ENCODE peak calls at places on chromosomes 6 and 20, in six cellular contexts. D is IMR-90, A is spleen, O is GM23338, V is cardiac muscle cell, E is MM.1S. P is an unnamed sample.
A peak's percentile ranks its signal among the peaks of the same experiment; 100 is the strongest.

GRCh38 chr20:19995220-19995863 is 21.8 kb upstream of the NAA20 start:
- DNase-seq in D (peak; percentile 64), E (peak; percentile 50), O (peak; percentile 53), V (peak; percentile 76), A (no peak), P (no peak)

GRCh38 chr20:38209054-38209675 is 44.1 kb upstream of the TGM2 start:
- DNase-seq in O (no peak), E (no peak), V (no peak), A (no peak), D (no peak), P (no peak)

GRCh38 chr20:24816431-24816830 is 132.6 kb upstream of the CST7 start:
- DNase-seq in A (peak; percentile 76), O (no peak), V (no peak), E (no peak), D (no peak), P (no peak)

GRCh38 chr6:105196076-105196475 is 16.3 kb upstream of the POPDC3 start:
- DNase-seq in A (no peak), O (no peak), E (no peak), D (peak; percentile 39), V (no peak), P (no peak)

GRCh38 chr20:33551778-33552177 is 61.9 kb downstream of the CBFA2T2 start:
- DNase-seq in O (no peak), A (no peak), E (no peak), D (peak; percentile 73), V (peak; percentile 59), P (no peak)

GRCh38 chr6:34955447-34955846 is 66.4 kb downstream of the ANKS1A start:
- DNase-seq in A (no peak), V (peak; percentile 13), O (no peak), E (no peak), D (no peak), P (no peak)

GRCh38 chr6:55963301-55963700 is 87.9 kb upstream of the BMP5 start:
- DNase-seq in V (peak; percentile 30), A (no peak), D (no peak), O (peak; percentile 53), E (no peak), P (no peak)

GRCh38 chr6:91482498-91482897 is 895.6 kb upstream of the MAP3K7 start:
- DNase-seq in D (no peak), O (no peak), E (no peak), V (no peak), A (no peak), P (no peak)

GRCh38 chr6:168518867-168519266 is 77.9 kb downstream of the SMOC2 start:
- DNase-seq in A (no peak), V (no peak), E (no peak), O (no peak), D (no peak), P (no peak)

GRCh38 chr6:14211596-14211961 is 94.0 kb downstream of the CD83 start:
- DNase-seq in O (peak; percentile 70), V (peak; percentile 61), E (no peak), D (peak; percentile 37), A (peak; percentile 89), P (no peak)

GRCh38 chr6:52726193-52726542 is 37.1 kb downstream of the GSTA2 start:
- DNase-seq in V (no peak), O (no peak), E (no peak), A (no peak), D (no peak), P (no peak)

GRCh38 chr6:128882991-128883571 is at the start of gene LAMA2:
- DNase-seq in O (peak; percentile 85), D (peak; percentile 55), E (no peak), V (peak; percentile 89), A (peak; percentile 75), P (peak; percentile 43)

GRCh38 chr6:35562060-35562459 is 49.4 kb upstream of the TULP1 start:
- DNase-seq in E (no peak), V (no peak), O (no peak), A (no peak), D (peak; percentile 26), P (no peak)

GRCh38 chr6:150695652-150696051 is 96.0 kb downstream of the PLEKHG1 start:
- DNase-seq in A (no peak), V (no peak), D (no peak), O (no peak), E (no peak), P (no peak)

GRCh38 chr6:141248056-141248799 is 884.5 kb upstream of the GJE1 start:
- DNase-seq in A (no peak), E (peak; percentile 59), O (no peak), V (no peak), D (no peak), P (no peak)

GRCh38 chr6:13412639-13413465 is 74.5 kb downstream of the GFOD1 start:
- DNase-seq in O (no peak), V (no peak), A (no peak), D (no peak), E (no peak), P (no peak)

GRCh38 chr6:133921249-133921859 is 31.7 kb upstream of the TBPL1 start:
- DNase-seq in D (peak; percentile 81), O (peak; percentile 94), A (no peak), E (peak; percentile 84), V (peak; percentile 88), P (no peak)

GRCh38 chr6:166957087-166957804 is 896 bp upstream of the RNASET2 start:
- DNase-seq in O (peak; percentile 52), E (no peak), A (peak; percentile 93), V (peak; percentile 33), D (no peak), P (no peak)

GRCh38 chr6:37373822-37374514 is 20.2 kb downstream of the RNF8 start:
- DNase-seq in D (no peak), A (no peak), E (no peak), O (no peak), V (peak; percentile 55), P (no peak)

GRCh38 chr6:37368961-37369320 is 15.2 kb downstream of the RNF8 start:
- DNase-seq in D (no peak), O (no peak), V (no peak), A (no peak), E (no peak), P (no peak)

GRCh38 chr6:33692078-33692759 is 19.3 kb downstream of the UQCC2 start:
- DNase-seq in D (no peak), V (peak; percentile 72), A (no peak), E (no peak), O (peak; percentile 64), P (no peak)

DNA sequence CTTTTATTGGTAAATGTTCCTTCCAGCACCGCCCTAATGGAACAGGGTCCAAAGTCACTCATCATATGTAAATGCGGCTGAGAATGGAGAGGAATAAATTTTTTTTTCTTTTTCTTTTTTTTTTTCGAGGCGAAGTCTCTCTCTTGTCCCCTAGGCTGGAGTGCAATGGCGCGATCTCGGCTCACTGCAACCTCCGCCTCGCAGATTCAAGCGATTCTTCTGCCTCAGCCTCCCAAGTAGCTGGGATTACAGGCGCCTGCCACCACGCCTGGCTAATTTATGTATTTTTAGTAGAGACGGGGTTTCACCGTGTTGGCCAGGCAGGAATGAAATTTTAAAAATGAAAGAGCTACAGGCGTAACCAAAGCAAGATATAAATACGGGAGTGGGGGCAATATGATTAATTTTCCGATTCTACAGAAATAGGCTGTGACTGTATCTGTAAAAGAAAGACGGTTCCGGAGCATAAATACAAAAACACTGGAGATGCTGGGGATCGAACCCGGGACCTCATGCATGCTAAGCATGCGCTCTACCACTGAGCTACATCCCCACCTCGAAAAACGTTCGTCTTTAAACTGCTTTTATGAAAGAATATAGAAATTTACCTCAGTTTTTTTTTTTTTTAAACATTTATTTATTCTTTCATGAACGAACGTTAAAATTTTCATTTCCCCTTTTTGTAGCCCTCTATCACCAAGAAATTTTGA is 132.2 kb downstream of the GPX5 start:
- DNase-seq in A (no peak), V (peak; percentile 74), D (peak; percentile 69), E (peak; percentile 62), O (peak; percentile 77), P (peak; percentile 15)
- H3K4me3 ChIP-seq in A (peak overlapping the region; percentile 60), V (peak overlapping the region; percentile 94), D (peak overlapping the region; percentile 53), E (peak overlapping the region; percentile 72), O (peak overlapping the region; percentile 73), P (peak overlapping the region; percentile 34)

GRCh38 chr6:69867075-69867911 is 937 bp downstream of the COL19A1 start:
- DNase-seq in V (peak; percentile 39), O (peak; percentile 83), D (peak; percentile 0), E (peak; percentile 74), A (peak; percentile 93), P (no peak)
- TF ChIP-seq CTCF in V (no peak), O (no peak), D (no peak), E (peak; percentile 24), A (no peak), P (peak; percentile 12)

DNA sequence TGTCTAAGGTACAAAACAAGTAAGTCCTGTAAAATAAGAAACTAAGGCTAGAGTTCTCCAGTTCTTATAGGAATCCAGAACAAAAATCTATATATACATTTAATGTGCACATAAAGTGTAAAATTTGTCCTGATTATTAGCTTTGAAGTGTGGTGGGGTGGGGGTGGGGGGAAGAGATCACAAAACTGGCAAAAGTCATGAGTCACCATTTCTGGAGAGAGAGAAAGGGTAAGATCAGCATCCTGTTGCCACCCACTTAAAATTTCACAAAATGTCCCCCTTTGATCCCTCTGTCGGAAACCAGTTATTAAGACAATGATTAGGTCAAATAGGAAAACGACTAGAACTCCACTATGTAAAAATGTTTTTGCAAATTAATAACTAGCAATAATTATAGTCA is 482.0 kb upstream of the POU3F2 start:
- DNase-seq in D (no peak), E (no peak), O (no peak), V (no peak), A (no peak), P (no peak)
- H3K36me3 ChIP-seq in D (no peaks in the 10 kb centered on the region), E (no peaks in the 10 kb centered on the region), O (no peaks in the 10 kb centered on the region), V (no peaks in the 10 kb centered on the region), A (no peaks in the 10 kb centered on the region), P (no peaks in the 10 kb centered on the region)

GRCh38 chr20:62649140-62649539 is 6.8 kb downstream of the SLCO4A1 start:
- DNase-seq in V (no peak), O (no peak), A (no peak), E (no peak), D (no peak), P (no peak)

GRCh38 chr20:62652051-62652893 is 10.0 kb downstream of the SLCO4A1 start:
- DNase-seq in O (peak; percentile 61), E (peak; percentile 95), D (peak; percentile 99), V (peak; percentile 99), A (peak; percentile 95), P (peak; percentile 98)

GRCh38 chr20:62652894-62653305 is 10.6 kb downstream of the SLCO4A1 start:
- DNase-seq in O (no peak), E (no peak), D (no peak), V (no peak), A (peak; percentile 87), P (no peak)

GRCh38 chr20:62651285-62652021 is 9.2 kb downstream of the SLCO4A1 start:
- DNase-seq in E (peak; percentile 96), V (peak; percentile 60), A (peak; percentile 92), O (peak; percentile 39), D (peak; percentile 49), P (no peak)

DNA sequence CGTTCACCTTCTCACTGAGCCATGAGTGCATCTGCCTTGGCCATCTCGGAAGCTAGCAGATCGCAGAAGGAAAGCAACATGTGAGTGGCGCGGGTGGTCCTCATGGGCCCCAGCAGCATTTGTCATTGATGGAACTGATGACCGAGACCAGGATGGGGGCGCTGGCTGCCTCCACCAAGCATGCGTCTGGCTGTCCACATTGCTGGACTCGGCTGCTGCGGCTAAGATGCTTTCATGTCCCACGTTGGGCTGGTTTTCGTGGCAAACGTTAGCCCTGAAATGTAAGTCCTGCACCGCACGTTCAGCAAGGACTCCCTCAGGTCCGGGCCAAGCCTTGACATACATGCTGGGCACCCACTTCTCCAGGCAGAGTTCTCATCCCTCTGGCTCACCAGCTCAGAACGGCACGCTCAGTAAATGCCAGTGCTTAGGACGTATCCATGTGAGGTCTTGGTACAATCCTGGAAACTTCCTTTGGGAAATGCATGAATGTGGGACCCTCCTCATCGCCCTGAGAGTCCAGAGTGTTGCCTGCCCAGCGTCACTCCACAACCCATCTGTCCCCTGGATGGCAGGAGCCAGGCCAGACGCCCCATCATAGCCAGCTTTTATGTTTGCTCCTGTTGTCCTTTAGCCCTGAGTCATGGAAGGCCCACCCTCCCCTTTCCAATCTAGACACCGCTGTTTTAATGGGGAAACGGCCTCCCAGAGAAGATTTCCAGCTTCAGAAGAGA is 8.4 kb downstream of the SLCO4A1 start:
- DNase-seq in A (no peak), O (no peak), V (no peak), D (no peak), E (no peak), P (no peak)
- H3K4me3 ChIP-seq in A (peak overlapping the region; percentile 67), O (no peak overlapping the region), V (no peak overlapping the region), D (no peak overlapping the region), E (peak overlapping the region; percentile 46), P (no peak overlapping the region)

P was measured in BJ.